ENCODE peak calls at places on chromosome 11, in four cellular contexts. Q is neural progenitor cell, V is astrocyte, C is GM23248. I is an unnamed sample.

GRCh38 chr11:83070044-83070877 is 1.4 kb downstream of the RAB30 start:
- DNase-seq in Q (peak; percentile 44), V (peak; percentile 79), C (peak; percentile 75), I (no peak)

GRCh38 chr11:1887451-1888346 is 4.0 kb downstream of the PRR33 start:
- DNase-seq in Q (no peak), V (no peak), C (no peak), I (no peak)

GRCh38 chr11:57513911-57514537 is 1.5 kb downstream of the SLC43A1 start:
- DNase-seq in Q (peak; percentile 63), V (peak; percentile 24), C (peak; percentile 67), I (no peak)

GRCh38 chr11:121539000-121539399 is 86.2 kb upstream of the SORL1-AS1 start:
- DNase-seq in Q (no peak), V (no peak), C (no peak), I (no peak)

GRCh38 chr11:64745219-64745522 is 1.2 kb upstream of the RASGRP2 start:
- DNase-seq in Q (no peak), V (no peak), C (no peak), I (no peak)

GRCh38 chr11:64358907-64359711 is at the start of gene RPS6KA4:
- DNase-seq in Q (peak; percentile 88), V (peak; percentile 36), C (peak; percentile 92), I (no peak)

GRCh38 chr11:37390566-37390965 is 792.5 kb upstream of the RAG2 start:
- DNase-seq in Q (no peak), V (no peak), C (no peak), I (no peak)

GRCh38 chr11:22733433-22733832 is 67.0 kb downstream of the GAS2 start:
- DNase-seq in Q (no peak), V (no peak), C (no peak), I (no peak)

GRCh38 chr11:125460275-125460674 is 35.8 kb downstream of the FEZ1 start:
- DNase-seq in Q (no peak), V (no peak), C (no peak), I (no peak)

GRCh38 chr11:63277345-63277943 is 34.0 kb upstream of the SLC22A25 start:
- DNase-seq in Q (no peak), V (no peak), C (no peak), I (no peak)

GRCh38 chr11:15935370-15935769 is 421.0 kb downstream of the SOX6 start:
- DNase-seq in Q (no peak), V (no peak), C (no peak), I (no peak)

GRCh38 chr11:103378931-103379330 is 269.7 kb downstream of the DYNC2H1 start:
- DNase-seq in Q (no peak), V (no peak), C (peak; percentile 31), I (no peak)

GRCh38 chr11:33492569-33492968 is 208.1 kb downstream of the C11orf91 start:
- DNase-seq in Q (no peak), V (no peak), C (no peak), I (no peak)

GRCh38 chr11:28673687-28674431 is 565.7 kb downstream of the METTL15 start:
- DNase-seq in Q (no peak), V (peak; percentile 29), C (peak; percentile 78), I (peak; percentile 9)

GRCh38 chr11:76667271-76667818 is 3.2 kb downstream of the LRRC32 start:
- DNase-seq in Q (no peak), V (no peak), C (no peak), I (no peak)

GRCh38 chr11:65169164-65169641 is 830 bp upstream of the SPDYC start:
- DNase-seq in Q (no peak), V (peak; percentile 22), C (no peak), I (no peak)

GRCh38 chr11:114026355-114026754 is 33.2 kb upstream of the ZBTB16 start:
- DNase-seq in Q (peak; percentile 66), V (no peak), C (peak; percentile 28), I (no peak)

GRCh38 chr11:64848779-64849599 is 4.5 kb upstream of the CDC42BPG start:
- DNase-seq in Q (peak; percentile 69), V (no peak), C (no peak), I (no peak)

GRCh38 chr11:17939542-17939941 is 73.3 kb downstream of the SERGEF start:
- DNase-seq in Q (no peak), V (no peak), C (no peak), I (no peak)

GRCh38 chr11:44327730-44328691 is 18.1 kb upstream of the ALX4 start:
- DNase-seq in Q (no peak), V (no peak), C (no peak), I (no peak)

GRCh38 chr11:129375731-129376657 is at the start of gene BARX2:
- DNase-seq in Q (peak; percentile 91), V (peak; percentile 50), C (peak; percentile 86), I (no peak)

GRCh38 chr11:46200537-46201281 is 76.8 kb upstream of the CREB3L1 start:
- DNase-seq in Q (no peak), V (peak; percentile 18), C (peak; percentile 83), I (peak; percentile 7)

GRCh38 chr11:95089620-95090542 is at the start of gene ENDOD1:
- DNase-seq in Q (peak; percentile 94), V (peak; percentile 74), C (peak; percentile 96), I (no peak)

GRCh38 chr11:64498151-64498550 is 92.9 kb upstream of the SLC22A12 start:
- DNase-seq in Q (no peak), V (no peak), C (no peak), I (no peak)

GRCh38 chr11:236774-237767 is at the start of gene PSMD13:
- DNase-seq in Q (peak; percentile 94), V (peak; percentile 70), C (peak; percentile 97), I (no peak)

GRCh38 chr11:79212711-79213110 is 228.1 kb downstream of the TENM4 start:
- DNase-seq in Q (peak; percentile 15), V (no peak), C (no peak), I (no peak)

GRCh38 chr11:113114452-113115027 is 153.3 kb downstream of the NCAM1 start:
- DNase-seq in Q (peak; percentile 73), V (peak; percentile 27), C (peak; percentile 75), I (no peak)

GRCh38 chr11:68266936-68267880 is 4.6 kb downstream of the C11orf24 start:
- DNase-seq in Q (no peak), V (no peak), C (no peak), I (no peak)

GRCh38 chr11:130429983-130430382 is 1.6 kb upstream of the ADAMTS8 start:
- DNase-seq in Q (no peak), V (no peak), C (no peak), I (no peak)

GRCh38 chr11:130427049-130427388 is 1.4 kb downstream of the ADAMTS8 start:
- DNase-seq in Q (no peak), V (no peak), C (no peak), I (no peak)

GRCh38 chr11:130427581-130428211 is 713 bp downstream of the ADAMTS8 start:
- DNase-seq in Q (peak; percentile 74), V (no peak), C (peak; percentile 58), I (no peak)

GRCh38 chr11:130428692-130429681 is 578 bp upstream of the ADAMTS8 start:
- DNase-seq in Q (peak; percentile 25), V (no peak), C (no peak), I (no peak)

GRCh38 chr11:130428271-130428670 is at the start of gene ADAMTS8:
- DNase-seq in Q (peak; percentile 69), V (no peak), C (peak; percentile 42), I (no peak)
- H3K27me3 ChIP-seq in Q (peaks cover 69% of the 10 kb centered on the region), V (peaks cover 67% of the 10 kb centered on the region), C (peaks cover 36% of the 10 kb centered on the region), I (peaks cover 69% of the 10 kb centered on the region)

DNA sequence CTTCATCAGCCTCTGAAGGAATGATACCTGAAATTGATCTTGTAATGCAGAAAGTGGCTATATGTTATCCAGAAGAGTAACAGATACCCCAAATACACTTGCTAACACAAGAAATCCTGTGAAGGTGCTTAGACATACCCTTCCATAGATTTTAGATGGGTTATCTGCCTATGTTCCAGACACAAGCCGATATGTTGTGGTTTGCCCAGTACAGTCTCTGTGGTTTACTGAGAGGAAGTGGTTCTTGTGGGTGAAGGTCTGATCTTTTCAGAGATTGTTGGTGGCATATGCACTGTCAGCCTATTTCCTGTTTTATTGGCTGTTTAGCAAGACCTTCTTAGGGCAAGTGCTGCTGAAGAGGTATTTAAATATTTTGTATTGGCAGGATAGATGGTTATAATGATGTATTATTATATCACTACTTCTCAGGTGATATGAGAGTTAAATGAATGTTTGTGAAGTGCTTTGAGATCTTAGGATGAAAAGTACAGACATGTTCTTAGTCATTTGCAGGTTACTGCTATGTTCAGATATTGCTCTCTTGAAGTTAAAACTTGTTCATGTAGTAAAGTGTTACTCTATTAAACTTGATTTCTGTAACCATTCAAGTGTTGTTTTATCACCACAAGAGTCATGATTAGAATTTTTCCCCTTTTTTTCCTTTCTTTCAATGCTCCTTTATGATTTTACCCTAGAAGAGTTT is 8.2 kb downstream of the ARHGEF12 start:
- DNase-seq in Q (no peak), V (peak; percentile 65), C (peak; percentile 24), I (no peak)
- TF ChIP-seq EZH2 in Q (no peak), V (no peak), C (no peak), I (no peak)

DNA sequence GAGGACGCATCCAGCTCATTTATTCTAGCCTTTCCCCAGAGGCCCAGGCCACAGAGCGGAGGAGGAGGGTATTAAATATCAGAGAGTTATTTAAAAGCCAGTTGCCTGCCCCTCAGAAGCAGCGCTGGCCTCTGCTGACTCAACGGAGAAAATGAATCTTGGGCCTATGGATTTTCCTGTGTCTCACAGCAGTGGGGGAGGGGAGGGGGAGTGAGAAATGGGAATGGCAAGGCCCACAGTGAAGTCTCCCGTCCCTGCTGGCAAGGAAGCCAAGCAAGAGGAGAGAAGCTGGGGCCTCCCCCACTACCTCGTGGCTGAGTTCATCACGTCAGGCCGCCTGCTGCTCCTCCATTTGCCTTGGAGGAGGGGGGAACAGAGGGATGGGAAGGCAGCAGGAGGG is 4.5 kb upstream of the TPBGL start:
- DNase-seq in Q (no peak), V (no peak), C (no peak), I (no peak)
- H3K27me3 ChIP-seq in Q (peaks cover 40% of the 10 kb centered on the region), V (peaks cover 27% of the 10 kb centered on the region), C (peaks cover 13% of the 10 kb centered on the region), I (peaks cover 24% of the 10 kb centered on the region)

GRCh38 chr11:20161923-20162322 is 1.6 kb upstream of the DBX1 start:
- DNase-seq in Q (peak; percentile 29), V (no peak), C (no peak), I (no peak)
- TF ChIP-seq EZH2 in Q (peak; percentile 47), V (no peak), C (peak; percentile 78), I (peak; percentile 18)

GRCh38 chr11:130390071-130390758 is 38.2 kb downstream of the ADAMTS8 start:
- DNase-seq in Q (no peak), V (peak; percentile 81), C (peak; percentile 85), I (no peak)
- H3K27me3 ChIP-seq in Q (no peaks in the 10 kb centered on the region), V (peaks cover 60% of the 10 kb centered on the region), C (peaks cover 11% of the 10 kb centered on the region), I (no peaks in the 10 kb centered on the region)

GRCh38 chr11:119152604-119153003 is 3.8 kb downstream of the ABCG4 start:
- DNase-seq in Q (no peak), V (no peak), C (no peak), I (no peak)

GRCh38 chr11:119147604-119148333 is 1.1 kb upstream of the ABCG4 start:
- DNase-seq in Q (peak; percentile 23), V (no peak), C (no peak), I (no peak)

GRCh38 chr11:119149371-119150275 is 771 bp downstream of the ABCG4 start:
- DNase-seq in Q (peak; percentile 78), V (no peak), C (no peak), I (no peak)

GRCh38 chr11:119152043-119152442 is 3.2 kb downstream of the ABCG4 start:
- DNase-seq in Q (no peak), V (no peak), C (no peak), I (no peak)

GRCh38 chr11:119148855-119149370 is at the start of gene ABCG4:
- DNase-seq in Q (peak; percentile 73), V (no peak), C (peak; percentile 49), I (no peak)
- TF ChIP-seq EZH2 in Q (peak; percentile 52), V (no peak), C (no peak), I (no peak)

I was measured in keratinocyte.